ENCODE peak calls at places on chromosomes 3 and 15, in nine cellular contexts. One of them, this sample, is unnamed.

GRCh38 chr3:69740103-69741021 is 1.1 kb downstream of the MITF start:
- DNase-seq in testis: peak; percentile 63
- DNase-seq in mucosa of descending colon: peak; percentile 66
- DNase-seq in left ventricle myocardium inferior: no peak
- DNase-seq in CD8-positive, alpha-beta T cell: no peak
- DNase-seq in uterus: peak; percentile 62
- DNase-seq in brain microvascular endothelial cell: no peak
- DNase-seq in cardiac muscle cell: no peak
- DNase-seq in IMR-90: no peak
- DNase-seq in this sample: no peak

GRCh38 chr3:49867871-49868321 is 1.8 kb downstream of the CAMKV start:
- DNase-seq in testis: peak; percentile 23
- DNase-seq in mucosa of descending colon: no peak
- DNase-seq in left ventricle myocardium inferior: no peak
- DNase-seq in CD8-positive, alpha-beta T cell: no peak
- DNase-seq in uterus: no peak
- DNase-seq in brain microvascular endothelial cell: peak; percentile 25
- DNase-seq in cardiac muscle cell: peak; percentile 60
- DNase-seq in IMR-90: peak; percentile 44
- DNase-seq in this sample: peak; percentile 54

GRCh38 chr3:134374791-134375541 is 719 bp upstream of the AMOTL2 start:
- DNase-seq in testis: peak; percentile 55
- DNase-seq in mucosa of descending colon: peak; percentile 79
- DNase-seq in left ventricle myocardium inferior: peak; percentile 72
- DNase-seq in CD8-positive, alpha-beta T cell: no peak
- DNase-seq in uterus: peak; percentile 76
- DNase-seq in brain microvascular endothelial cell: no peak
- DNase-seq in cardiac muscle cell: no peak
- DNase-seq in IMR-90: no peak
- DNase-seq in this sample: no peak

GRCh38 chr15:29969587-29970401 is 113.0 kb upstream of the GOLGA8J start:
- DNase-seq in testis: peak; percentile 41
- DNase-seq in mucosa of descending colon: no peak
- DNase-seq in left ventricle myocardium inferior: no peak
- DNase-seq in CD8-positive, alpha-beta T cell: no peak
- DNase-seq in uterus: no peak
- DNase-seq in brain microvascular endothelial cell: no peak
- DNase-seq in cardiac muscle cell: no peak
- DNase-seq in IMR-90: no peak
- DNase-seq in this sample: no peak

GRCh38 chr15:99726333-99726732 is 6.9 kb downstream of the LYSMD4 start:
- DNase-seq in testis: no peak
- DNase-seq in mucosa of descending colon: no peak
- DNase-seq in left ventricle myocardium inferior: no peak
- DNase-seq in CD8-positive, alpha-beta T cell: no peak
- DNase-seq in uterus: no peak
- DNase-seq in brain microvascular endothelial cell: no peak
- DNase-seq in cardiac muscle cell: no peak
- DNase-seq in IMR-90: no peak
- DNase-seq in this sample: no peak

GRCh38 chr3:127482216-127483004 is 108.1 kb downstream of the TPRA1 start:
- DNase-seq in testis: peak; percentile 64
- DNase-seq in mucosa of descending colon: no peak
- DNase-seq in left ventricle myocardium inferior: no peak
- DNase-seq in CD8-positive, alpha-beta T cell: no peak
- DNase-seq in uterus: peak; percentile 5
- DNase-seq in brain microvascular endothelial cell: no peak
- DNase-seq in cardiac muscle cell: peak; percentile 67
- DNase-seq in IMR-90: peak; percentile 6
- DNase-seq in this sample: peak; percentile 9

GRCh38 chr15:62413147-62413546 is 248.1 kb upstream of the C2CD4B start:
- DNase-seq in testis: no peak
- DNase-seq in mucosa of descending colon: no peak
- DNase-seq in left ventricle myocardium inferior: no peak
- DNase-seq in CD8-positive, alpha-beta T cell: no peak
- DNase-seq in uterus: no peak
- DNase-seq in brain microvascular endothelial cell: no peak
- DNase-seq in cardiac muscle cell: no peak
- DNase-seq in IMR-90: no peak
- DNase-seq in this sample: peak; percentile 54

GRCh38 chr15:65258863-65259262 is 27.8 kb downstream of the PARP16 start:
- DNase-seq in testis: no peak
- DNase-seq in mucosa of descending colon: no peak
- DNase-seq in left ventricle myocardium inferior: no peak
- DNase-seq in CD8-positive, alpha-beta T cell: no peak
- DNase-seq in uterus: peak; percentile 84
- DNase-seq in brain microvascular endothelial cell: no peak
- DNase-seq in cardiac muscle cell: no peak
- DNase-seq in IMR-90: no peak
- DNase-seq in this sample: peak; percentile 19

GRCh38 chr15:78810377-78811123 is 714 bp downstream of the ADAMTS7 start:
- DNase-seq in testis: peak; percentile 41
- DNase-seq in mucosa of descending colon: no peak
- DNase-seq in left ventricle myocardium inferior: peak; percentile 72
- DNase-seq in CD8-positive, alpha-beta T cell: no peak
- DNase-seq in uterus: peak; percentile 49
- DNase-seq in brain microvascular endothelial cell: peak; percentile 11
- DNase-seq in cardiac muscle cell: peak; percentile 71
- DNase-seq in IMR-90: peak; percentile 35
- DNase-seq in this sample: peak; percentile 40

GRCh38 chr3:76353683-76354082 is 568.3 kb upstream of the ZNF717 start:
- DNase-seq in testis: no peak
- DNase-seq in mucosa of descending colon: no peak
- DNase-seq in left ventricle myocardium inferior: no peak
- DNase-seq in CD8-positive, alpha-beta T cell: no peak
- DNase-seq in uterus: no peak
- DNase-seq in brain microvascular endothelial cell: no peak
- DNase-seq in cardiac muscle cell: no peak
- DNase-seq in IMR-90: no peak
- DNase-seq in this sample: no peak

GRCh38 chr3:126508539-126508938 is 9.0 kb downstream of the UROC1 start:
- DNase-seq in testis: no peak
- DNase-seq in mucosa of descending colon: no peak
- DNase-seq in left ventricle myocardium inferior: no peak
- DNase-seq in CD8-positive, alpha-beta T cell: no peak
- DNase-seq in uterus: no peak
- DNase-seq in brain microvascular endothelial cell: no peak
- DNase-seq in cardiac muscle cell: no peak
- DNase-seq in IMR-90: no peak
- DNase-seq in this sample: peak; percentile 41

GRCh38 chr3:127908202-127908601 is 6.8 kb upstream of the KBTBD12 start:
- DNase-seq in testis: no peak
- DNase-seq in mucosa of descending colon: no peak
- DNase-seq in left ventricle myocardium inferior: no peak
- DNase-seq in CD8-positive, alpha-beta T cell: no peak
- DNase-seq in uterus: no peak
- DNase-seq in brain microvascular endothelial cell: no peak
- DNase-seq in cardiac muscle cell: no peak
- DNase-seq in IMR-90: no peak
- DNase-seq in this sample: no peak

GRCh38 chr3:124730920-124731297 is 657 bp downstream of the UMPS start:
- DNase-seq in testis: no peak
- DNase-seq in mucosa of descending colon: no peak
- DNase-seq in left ventricle myocardium inferior: no peak
- DNase-seq in CD8-positive, alpha-beta T cell: no peak
- DNase-seq in uterus: no peak
- DNase-seq in brain microvascular endothelial cell: no peak
- DNase-seq in cardiac muscle cell: no peak
- DNase-seq in IMR-90: no peak
- DNase-seq in this sample: no peak

GRCh38 chr15:31457631-31458526 is 131.2 kb downstream of the KLF13 start:
- DNase-seq in testis: no peak
- DNase-seq in mucosa of descending colon: no peak
- DNase-seq in left ventricle myocardium inferior: no peak
- DNase-seq in CD8-positive, alpha-beta T cell: no peak
- DNase-seq in uterus: peak; percentile 7
- DNase-seq in brain microvascular endothelial cell: peak; percentile 85
- DNase-seq in cardiac muscle cell: peak; percentile 69
- DNase-seq in IMR-90: peak; percentile 44
- DNase-seq in this sample: peak; percentile 71

GRCh38 chr15:75750261-75751050 is 37.8 kb upstream of the CSPG4 start:
- DNase-seq in testis: no peak
- DNase-seq in mucosa of descending colon: peak; percentile 14
- DNase-seq in left ventricle myocardium inferior: no peak
- DNase-seq in CD8-positive, alpha-beta T cell: no peak
- DNase-seq in uterus: no peak
- DNase-seq in brain microvascular endothelial cell: no peak
- DNase-seq in cardiac muscle cell: no peak
- DNase-seq in IMR-90: no peak
- DNase-seq in this sample: no peak

GRCh38 chr3:38652934-38653333 is 3.4 kb upstream of the SCN5A start:
- DNase-seq in testis: no peak
- DNase-seq in mucosa of descending colon: no peak
- DNase-seq in left ventricle myocardium inferior: no peak
- DNase-seq in CD8-positive, alpha-beta T cell: no peak
- DNase-seq in uterus: no peak
- DNase-seq in brain microvascular endothelial cell: no peak
- DNase-seq in cardiac muscle cell: no peak
- DNase-seq in IMR-90: no peak
- DNase-seq in this sample: no peak

GRCh38 chr3:38650248-38650940 is 907 bp upstream of the SCN5A start:
- DNase-seq in testis: no peak
- DNase-seq in mucosa of descending colon: no peak
- DNase-seq in left ventricle myocardium inferior: no peak
- DNase-seq in CD8-positive, alpha-beta T cell: no peak
- DNase-seq in uterus: no peak
- DNase-seq in brain microvascular endothelial cell: no peak
- DNase-seq in cardiac muscle cell: no peak
- DNase-seq in IMR-90: no peak
- DNase-seq in this sample: no peak

GRCh38 chr3:38649500-38650247 is at the start of gene SCN5A:
- DNase-seq in testis: peak; percentile 43
- DNase-seq in mucosa of descending colon: no peak
- DNase-seq in left ventricle myocardium inferior: peak; percentile 55
- DNase-seq in CD8-positive, alpha-beta T cell: no peak
- DNase-seq in uterus: no peak
- DNase-seq in brain microvascular endothelial cell: no peak
- DNase-seq in cardiac muscle cell: peak; percentile 38
- DNase-seq in IMR-90: no peak
- DNase-seq in this sample: no peak

GRCh38 chr3:38648659-38649499 is 608 bp downstream of the SCN5A start:
- DNase-seq in testis: no peak
- DNase-seq in mucosa of descending colon: no peak
- DNase-seq in left ventricle myocardium inferior: no peak
- DNase-seq in CD8-positive, alpha-beta T cell: no peak
- DNase-seq in uterus: no peak
- DNase-seq in brain microvascular endothelial cell: no peak
- DNase-seq in cardiac muscle cell: no peak
- DNase-seq in IMR-90: no peak
- DNase-seq in this sample: no peak

GRCh38 chr3:38651153-38651789 is 1.8 kb upstream of the SCN5A start:
- DNase-seq in testis: peak; percentile 81
- DNase-seq in mucosa of descending colon: peak; percentile 70
- DNase-seq in left ventricle myocardium inferior: peak; percentile 61
- DNase-seq in CD8-positive, alpha-beta T cell: peak; percentile 49
- DNase-seq in uterus: peak; percentile 47
- DNase-seq in brain microvascular endothelial cell: peak; percentile 47
- DNase-seq in cardiac muscle cell: peak; percentile 68
- DNase-seq in IMR-90: peak; percentile 52
- DNase-seq in this sample: peak; percentile 56
- H3K4me3 ChIP-seq in testis: no peak overlapping the region
- H3K4me3 ChIP-seq in mucosa of descending colon: no peak overlapping the region
- H3K4me3 ChIP-seq in left ventricle myocardium inferior: no peak overlapping the region
- H3K4me3 ChIP-seq in CD8-positive, alpha-beta T cell: no peak overlapping the region
- H3K4me3 ChIP-seq in uterus: no peak overlapping the region
- H3K4me3 ChIP-seq in brain microvascular endothelial cell: no peak overlapping the region
- H3K4me3 ChIP-seq in cardiac muscle cell: no peak overlapping the region
- H3K4me3 ChIP-seq in IMR-90: no peak overlapping the region
- H3K4me3 ChIP-seq in this sample: no peak overlapping the region

GRCh38 chr3:129992781-129993180 is 18.3 kb downstream of the TRH start:
- DNase-seq in testis: no peak
- DNase-seq in mucosa of descending colon: no peak
- DNase-seq in left ventricle myocardium inferior: no peak
- DNase-seq in CD8-positive, alpha-beta T cell: no peak
- DNase-seq in uterus: no peak
- DNase-seq in brain microvascular endothelial cell: no peak
- DNase-seq in cardiac muscle cell: peak; percentile 16
- DNase-seq in IMR-90: no peak
- DNase-seq in this sample: no peak
- TF ChIP-seq CTCF in testis: peak; percentile 11
- TF ChIP-seq CTCF in mucosa of descending colon: no peak
- TF ChIP-seq CTCF in left ventricle myocardium inferior: peak; percentile 38
- TF ChIP-seq CTCF in CD8-positive, alpha-beta T cell: no peak
- TF ChIP-seq CTCF in uterus: no peak
- TF ChIP-seq CTCF in brain microvascular endothelial cell: peak; percentile 73
- TF ChIP-seq CTCF in cardiac muscle cell: peak; percentile 53
- TF ChIP-seq CTCF in IMR-90: peak; percentile 37
- TF ChIP-seq CTCF in this sample: peak; percentile 51

GRCh38 chr3:61674595-61674994 is 113.2 kb downstream of the PTPRG start:
- DNase-seq in testis: no peak
- DNase-seq in mucosa of descending colon: no peak
- DNase-seq in left ventricle myocardium inferior: no peak
- DNase-seq in CD8-positive, alpha-beta T cell: no peak
- DNase-seq in uterus: no peak
- DNase-seq in brain microvascular endothelial cell: no peak
- DNase-seq in cardiac muscle cell: no peak
- DNase-seq in IMR-90: no peak
- DNase-seq in this sample: no peak
- H3K4me3 ChIP-seq in testis: no peak overlapping the region
- H3K4me3 ChIP-seq in mucosa of descending colon: no peak overlapping the region
- H3K4me3 ChIP-seq in left ventricle myocardium inferior: no peak overlapping the region
- H3K4me3 ChIP-seq in CD8-positive, alpha-beta T cell: no peak overlapping the region
- H3K4me3 ChIP-seq in uterus: no peak overlapping the region
- H3K4me3 ChIP-seq in brain microvascular endothelial cell: no peak overlapping the region
- H3K4me3 ChIP-seq in cardiac muscle cell: no peak overlapping the region
- H3K4me3 ChIP-seq in IMR-90: no peak overlapping the region
- H3K4me3 ChIP-seq in this sample: no peak overlapping the region

GRCh38 chr15:42730135-42730534 is 6.8 kb downstream of the CDAN1 start:
- DNase-seq in testis: no peak
- DNase-seq in mucosa of descending colon: no peak
- DNase-seq in left ventricle myocardium inferior: no peak
- DNase-seq in CD8-positive, alpha-beta T cell: no peak
- DNase-seq in uterus: no peak
- DNase-seq in brain microvascular endothelial cell: no peak
- DNase-seq in cardiac muscle cell: no peak
- DNase-seq in IMR-90: no peak
- DNase-seq in this sample: no peak

GRCh38 chr15:42728562-42728961 is 8.4 kb downstream of the CDAN1 start:
- DNase-seq in testis: no peak
- DNase-seq in mucosa of descending colon: no peak
- DNase-seq in left ventricle myocardium inferior: no peak
- DNase-seq in CD8-positive, alpha-beta T cell: no peak
- DNase-seq in uterus: no peak
- DNase-seq in brain microvascular endothelial cell: no peak
- DNase-seq in cardiac muscle cell: no peak
- DNase-seq in IMR-90: no peak
- DNase-seq in this sample: no peak

GRCh38 chr15:42728975-42729374 is 8.0 kb downstream of the CDAN1 start:
- DNase-seq in testis: no peak
- DNase-seq in mucosa of descending colon: no peak
- DNase-seq in left ventricle myocardium inferior: no peak
- DNase-seq in CD8-positive, alpha-beta T cell: no peak
- DNase-seq in uterus: no peak
- DNase-seq in brain microvascular endothelial cell: no peak
- DNase-seq in cardiac muscle cell: no peak
- DNase-seq in IMR-90: no peak
- DNase-seq in this sample: no peak

GRCh38 chr15:42730536-42730935 is 6.4 kb downstream of the CDAN1 start:
- DNase-seq in testis: no peak
- DNase-seq in mucosa of descending colon: no peak
- DNase-seq in left ventricle myocardium inferior: no peak
- DNase-seq in CD8-positive, alpha-beta T cell: no peak
- DNase-seq in uterus: no peak
- DNase-seq in brain microvascular endothelial cell: no peak
- DNase-seq in cardiac muscle cell: no peak
- DNase-seq in IMR-90: no peak
- DNase-seq in this sample: no peak

GRCh38 chr15:42729409-42729808 is 7.5 kb downstream of the CDAN1 start:
- DNase-seq in testis: no peak
- DNase-seq in mucosa of descending colon: no peak
- DNase-seq in left ventricle myocardium inferior: no peak
- DNase-seq in CD8-positive, alpha-beta T cell: no peak
- DNase-seq in uterus: no peak
- DNase-seq in brain microvascular endothelial cell: no peak
- DNase-seq in cardiac muscle cell: no peak
- DNase-seq in IMR-90: no peak
- DNase-seq in this sample: no peak
- TF ChIP-seq CTCF in testis: no peak
- TF ChIP-seq CTCF in mucosa of descending colon: no peak
- TF ChIP-seq CTCF in left ventricle myocardium inferior: no peak
- TF ChIP-seq CTCF in CD8-positive, alpha-beta T cell: no peak
- TF ChIP-seq CTCF in uterus: no peak
- TF ChIP-seq CTCF in brain microvascular endothelial cell: no peak
- TF ChIP-seq CTCF in cardiac muscle cell: no peak
- TF ChIP-seq CTCF in IMR-90: no peak
- TF ChIP-seq CTCF in this sample: no peak

This sample was measured in fibroblast of the aortic adventitia.